ENCODE peak calls at places on chromosomes 4 and X, in four cellular contexts. T is EH; X is putamen; O is stimulated activated CD8-positive, alpha-beta memory T cell treated with anti-CD3 and anti-CD28 coated beads, Interleukin-4, amount 100 ng/mL, for 24 hours. W is an unnamed sample.

GRCh38 chr4:42865572-42866189 is 26.8 kb upstream of the GRXCR1 start:
- DNase-seq in T (peak; percentile 24), X (peak; percentile 52), O (peak; percentile 18), W (peak; percentile 43)

GRCh38 chrX:23435108-23435507 is 100.5 kb downstream of the PTCHD1 start:
- DNase-seq in T (no peak), X (no peak), O (no peak), W (no peak)

GRCh38 chr4:182126096-182126495 is 117.1 kb upstream of the TENM3 start:
- DNase-seq in T (peak; percentile 51), X (no peak), O (no peak), W (no peak)

GRCh38 chr4:42339935-42340406 is 57.3 kb upstream of the SHISA3 start:
- DNase-seq in T (no peak), X (no peak), O (no peak), W (no peak)

GRCh38 chr4:86626066-86626465 is 32.0 kb downstream of the PTPN13 start:
- DNase-seq in T (no peak), X (no peak), O (no peak), W (no peak)

GRCh38 chr4:175339100-175339707 is 421.0 kb downstream of the ADAM29 start:
- DNase-seq in T (peak; percentile 35), X (no peak), O (no peak), W (no peak)

GRCh38 chr4:181350578-181351420 is 892.4 kb upstream of the TENM3 start:
- DNase-seq in T (no peak), X (no peak), O (no peak), W (no peak)

GRCh38 chr4:953574-953915 is 19.8 kb downstream of the DGKQ start:
- DNase-seq in T (no peak), X (no peak), O (no peak), W (no peak)

GRCh38 chrX:51461053-51462050 is 35.0 kb downstream of the NUDT11 start:
- DNase-seq in T (peak; percentile 33), X (no peak), O (no peak), W (peak; percentile 30)

GRCh38 chrX:69538321-69538876 is 34.3 kb downstream of the NALF2 start:
- DNase-seq in T (peak; percentile 48), X (peak; percentile 55), O (peak; percentile 47), W (peak; percentile 71)

GRCh38 chrX:72121381-72121780 is 10.3 kb downstream of the RTL5 start:
- DNase-seq in T (peak; percentile 82), X (no peak), O (no peak), W (peak; percentile 64)

GRCh38 chr4:91963489-91963888 is 340.3 kb upstream of the GRID2 start:
- DNase-seq in T (no peak), X (no peak), O (no peak), W (peak; percentile 44)

GRCh38 chr4:153223935-153224334 is 19.7 kb downstream of the TRIM2 start:
- DNase-seq in T (peak; percentile 39), X (no peak), O (no peak), W (peak; percentile 54)

GRCh38 chrX:11363069-11363594 is 69.9 kb downstream of the AMELX start:
- DNase-seq in T (no peak), X (no peak), O (no peak), W (peak; percentile 34)

GRCh38 chr4:72505314-72505744 is 63.7 kb downstream of the ADAMTS3 start:
- DNase-seq in T (peak; percentile 70), X (no peak), O (no peak), W (peak; percentile 5)

GRCh38 chr4:168643796-168644159 is 146.9 kb downstream of the PALLD start:
- DNase-seq in T (no peak), X (no peak), O (no peak), W (no peak)

GRCh38 chrX:151873096-151873495 is 39.6 kb upstream of the MAGEA4 start:
- DNase-seq in T (no peak), X (no peak), O (no peak), W (no peak)

GRCh38 chrX:69021561-69021960 is 143.7 kb downstream of the PJA1 start:
- DNase-seq in T (no peak), X (no peak), O (no peak), W (no peak)

GRCh38 chr4:61312526-61312925 is 112.4 kb downstream of the ADGRL3 start:
- DNase-seq in T (no peak), X (no peak), O (no peak), W (no peak)

GRCh38 chrX:148500428-148501120 is at the start of gene AFF2:
- DNase-seq in T (peak; percentile 8), X (no peak), O (peak; percentile 28), W (peak; percentile 8)